ENCODE peak calls at places on chromosomes 3 and 15, in four cellular contexts. One of them, this sample, is unnamed.

GRCh38 chr3:184546252-184546651 is 15.3 kb upstream of the EPHB3 start:
- DNase-seq in AG04450: no peak
- DNase-seq in dorsolateral prefrontal cortex: peak; percentile 10
- DNase-seq in Jurkat, Clone E6-1: no peak
- DNase-seq in this sample: peak; percentile 31

GRCh38 chr3:24686764-24687163 is 192.1 kb upstream of the THRB start:
- DNase-seq in AG04450: no peak
- DNase-seq in Jurkat, Clone E6-1: no peak
- DNase-seq in dorsolateral prefrontal cortex: no peak
- DNase-seq in this sample: no peak

GRCh38 chr3:26920579-26920978 is 298.0 kb downstream of the LRRC3B start:
- DNase-seq in Jurkat, Clone E6-1: no peak
- DNase-seq in dorsolateral prefrontal cortex: peak; percentile 15
- DNase-seq in AG04450: no peak
- DNase-seq in this sample: no peak

GRCh38 chr3:66498718-66499611 is 1.9 kb downstream of the LRIG1 start:
- DNase-seq in Jurkat, Clone E6-1: no peak
- DNase-seq in dorsolateral prefrontal cortex: no peak
- DNase-seq in AG04450: no peak
- DNase-seq in this sample: no peak

GRCh38 chr15:85804481-85805165 is 9.9 kb upstream of the KLHL25 start:
- DNase-seq in Jurkat, Clone E6-1: no peak
- DNase-seq in AG04450: no peak
- DNase-seq in dorsolateral prefrontal cortex: no peak
- DNase-seq in this sample: no peak

GRCh38 chr3:126098391-126098858 is 14.5 kb upstream of the SLC41A3 start:
- DNase-seq in Jurkat, Clone E6-1: no peak
- DNase-seq in dorsolateral prefrontal cortex: no peak
- DNase-seq in AG04450: no peak
- DNase-seq in this sample: no peak

GRCh38 chr3:35602395-35602936 is 36.9 kb upstream of the ARPP21 start:
- DNase-seq in dorsolateral prefrontal cortex: peak; percentile 21
- DNase-seq in Jurkat, Clone E6-1: no peak
- DNase-seq in AG04450: no peak
- DNase-seq in this sample: no peak

GRCh38 chr3:38374221-38374620 is 27.6 kb downstream of the XYLB start:
- DNase-seq in dorsolateral prefrontal cortex: no peak
- DNase-seq in Jurkat, Clone E6-1: peak; percentile 93
- DNase-seq in AG04450: no peak
- DNase-seq in this sample: no peak

GRCh38 chr15:55403531-55403930 is 4.6 kb downstream of the CCPG1 start:
- DNase-seq in dorsolateral prefrontal cortex: no peak
- DNase-seq in AG04450: no peak
- DNase-seq in Jurkat, Clone E6-1: no peak
- DNase-seq in this sample: peak; percentile 57

GRCh38 chr3:179324270-179324754 is 1.5 kb downstream of the ZNF639 start:
- DNase-seq in AG04450: no peak
- DNase-seq in dorsolateral prefrontal cortex: no peak
- DNase-seq in Jurkat, Clone E6-1: peak; percentile 9
- DNase-seq in this sample: peak; percentile 55

GRCh38 chr3:64163755-64164148 is 61.5 kb downstream of the PRICKLE2 start:
- DNase-seq in Jurkat, Clone E6-1: no peak
- DNase-seq in AG04450: peak; percentile 74
- DNase-seq in dorsolateral prefrontal cortex: no peak
- DNase-seq in this sample: peak; percentile 47

GRCh38 chr3:140093742-140094141 is 158.8 kb downstream of the CLSTN2 start:
- DNase-seq in AG04450: peak; percentile 6
- DNase-seq in dorsolateral prefrontal cortex: peak; percentile 70
- DNase-seq in Jurkat, Clone E6-1: no peak
- DNase-seq in this sample: no peak

GRCh38 chr3:14336414-14337285 is 65.8 kb upstream of the SLC6A6 start:
- DNase-seq in Jurkat, Clone E6-1: no peak
- DNase-seq in AG04450: no peak
- DNase-seq in dorsolateral prefrontal cortex: no peak
- DNase-seq in this sample: no peak

GRCh38 chr3:21392521-21392920 is 358.5 kb downstream of the ZNF385D start:
- DNase-seq in AG04450: no peak
- DNase-seq in dorsolateral prefrontal cortex: no peak
- DNase-seq in Jurkat, Clone E6-1: no peak
- DNase-seq in this sample: no peak

GRCh38 chr3:89955141-89955540 is 847.7 kb downstream of the EPHA3 start:
- DNase-seq in dorsolateral prefrontal cortex: no peak
- DNase-seq in Jurkat, Clone E6-1: no peak
- DNase-seq in AG04450: no peak
- DNase-seq in this sample: no peak

GRCh38 chr3:124942613-124943012 is 8.1 kb upstream of the MUC13 start:
- DNase-seq in dorsolateral prefrontal cortex: no peak
- DNase-seq in AG04450: no peak
- DNase-seq in Jurkat, Clone E6-1: no peak
- DNase-seq in this sample: peak; percentile 14

GRCh38 chr15:94231728-94232086 is 346 bp downstream of the MCTP2 start:
- DNase-seq in Jurkat, Clone E6-1: no peak
- DNase-seq in dorsolateral prefrontal cortex: no peak
- DNase-seq in AG04450: no peak
- DNase-seq in this sample: no peak

GRCh38 chr15:38702178-38702912 is 137.7 kb upstream of the RASGRP1 start:
- DNase-seq in Jurkat, Clone E6-1: no peak
- DNase-seq in dorsolateral prefrontal cortex: no peak
- DNase-seq in AG04450: no peak
- DNase-seq in this sample: no peak

GRCh38 chr3:137199678-137200077 is 241.9 kb downstream of the IL20RB start:
- DNase-seq in dorsolateral prefrontal cortex: no peak
- DNase-seq in Jurkat, Clone E6-1: no peak
- DNase-seq in AG04450: no peak
- DNase-seq in this sample: peak; percentile 45

GRCh38 chr3:99945328-99945995 is 127.8 kb downstream of the CMSS1 start:
- DNase-seq in AG04450: no peak
- DNase-seq in dorsolateral prefrontal cortex: no peak
- DNase-seq in Jurkat, Clone E6-1: no peak
- DNase-seq in this sample: no peak

GRCh38 chr15:64749999-64750657 is 25.3 kb downstream of the RBPMS2 start:
- DNase-seq in dorsolateral prefrontal cortex: no peak
- DNase-seq in Jurkat, Clone E6-1: no peak
- DNase-seq in AG04450: no peak
- DNase-seq in this sample: no peak

GRCh38 chr3:130702985-130703384 is 43.6 kb downstream of the PIK3R4 start:
- DNase-seq in dorsolateral prefrontal cortex: no peak
- DNase-seq in AG04450: no peak
- DNase-seq in Jurkat, Clone E6-1: no peak
- DNase-seq in this sample: no peak

GRCh38 chr3:114213669-114214541 is 23.5 kb downstream of the ZNF80 start:
- DNase-seq in dorsolateral prefrontal cortex: peak; percentile 15
- DNase-seq in Jurkat, Clone E6-1: peak; percentile 30
- DNase-seq in AG04450: peak; percentile 10
- DNase-seq in this sample: peak; percentile 92

GRCh38 chr3:114214542-114215341 is 22.6 kb downstream of the ZNF80 start:
- DNase-seq in dorsolateral prefrontal cortex: no peak
- DNase-seq in AG04450: no peak
- DNase-seq in Jurkat, Clone E6-1: peak; percentile 24
- DNase-seq in this sample: peak; percentile 57

GRCh38 chr3:114216186-114216970 is 21.0 kb downstream of the ZNF80 start:
- DNase-seq in AG04450: no peak
- DNase-seq in dorsolateral prefrontal cortex: no peak
- DNase-seq in Jurkat, Clone E6-1: no peak
- DNase-seq in this sample: no peak

GRCh38 chr3:114213262-114213668 is 24.1 kb downstream of the ZNF80 start:
- DNase-seq in dorsolateral prefrontal cortex: no peak
- DNase-seq in Jurkat, Clone E6-1: peak; percentile 20
- DNase-seq in AG04450: no peak
- DNase-seq in this sample: no peak

DNA sequence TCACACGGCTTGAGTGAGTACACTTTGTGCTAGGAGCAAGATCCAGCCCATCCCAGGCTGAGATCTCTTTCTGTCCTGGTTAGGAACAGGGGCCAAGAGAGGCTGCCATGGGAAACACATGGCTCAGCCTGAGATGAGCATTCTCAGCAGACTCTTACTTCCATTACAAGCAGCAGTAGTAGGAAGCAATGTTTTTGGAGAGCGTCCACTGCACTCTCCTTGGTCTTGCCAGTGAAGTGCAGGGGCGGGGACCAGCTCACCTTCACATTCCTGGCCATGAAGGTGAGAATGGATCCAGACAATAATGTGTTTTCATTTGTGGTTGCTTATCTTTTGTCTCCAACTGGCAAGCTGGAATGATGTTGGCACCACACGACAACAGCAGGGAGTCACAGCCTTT is 24.7 kb downstream of the ZNF80 start:
- DNase-seq in AG04450: no peak
- DNase-seq in Jurkat, Clone E6-1: no peak
- DNase-seq in dorsolateral prefrontal cortex: no peak
- DNase-seq in this sample: no peak
- H3K4me3 ChIP-seq in AG04450: no peak overlapping the region
- H3K4me3 ChIP-seq in Jurkat, Clone E6-1: no peak overlapping the region
- H3K4me3 ChIP-seq in dorsolateral prefrontal cortex: no peak overlapping the region
- H3K4me3 ChIP-seq in this sample: no peak overlapping the region

GRCh38 chr3:151197981-151198767 is 4.8 kb downstream of the GPR171 start:
- DNase-seq in dorsolateral prefrontal cortex: no peak
- DNase-seq in AG04450: peak; percentile 11
- DNase-seq in Jurkat, Clone E6-1: no peak
- DNase-seq in this sample: no peak

GRCh38 chr3:151198849-151199248 is 4.2 kb downstream of the GPR171 start:
- DNase-seq in dorsolateral prefrontal cortex: no peak
- DNase-seq in AG04450: no peak
- DNase-seq in Jurkat, Clone E6-1: no peak
- DNase-seq in this sample: no peak

GRCh38 chr3:151196441-151196840 is 6.6 kb downstream of the GPR171 start:
- DNase-seq in AG04450: no peak
- DNase-seq in Jurkat, Clone E6-1: no peak
- DNase-seq in dorsolateral prefrontal cortex: no peak
- DNase-seq in this sample: no peak

GRCh38 chr3:151197228-151197627 is 5.8 kb downstream of the GPR171 start:
- DNase-seq in Jurkat, Clone E6-1: no peak
- DNase-seq in AG04450: no peak
- DNase-seq in dorsolateral prefrontal cortex: no peak
- DNase-seq in this sample: no peak

GRCh38 chr3:151195818-151196217 is 7.2 kb downstream of the GPR171 start:
- DNase-seq in AG04450: no peak
- DNase-seq in Jurkat, Clone E6-1: no peak
- DNase-seq in dorsolateral prefrontal cortex: no peak
- DNase-seq in this sample: no peak
- H3K4me3 ChIP-seq in AG04450: no peak overlapping the region
- H3K4me3 ChIP-seq in Jurkat, Clone E6-1: no peak overlapping the region
- H3K4me3 ChIP-seq in dorsolateral prefrontal cortex: no peak overlapping the region
- H3K4me3 ChIP-seq in this sample: no peak overlapping the region

GRCh38 chr3:106376016-106376415 is 507.2 kb upstream of the CBLB start:
- DNase-seq in Jurkat, Clone E6-1: no peak
- DNase-seq in AG04450: no peak
- DNase-seq in dorsolateral prefrontal cortex: no peak
- DNase-seq in this sample: no peak

GRCh38 chr3:106380232-106380631 is 511.4 kb upstream of the CBLB start:
- DNase-seq in Jurkat, Clone E6-1: no peak
- DNase-seq in dorsolateral prefrontal cortex: no peak
- DNase-seq in AG04450: no peak
- DNase-seq in this sample: no peak

GRCh38 chr3:106379251-106379750 is 510.5 kb upstream of the CBLB start:
- DNase-seq in Jurkat, Clone E6-1: no peak
- DNase-seq in AG04450: no peak
- DNase-seq in dorsolateral prefrontal cortex: no peak
- DNase-seq in this sample: no peak

GRCh38 chr3:106386050-106386449 is 517.2 kb upstream of the CBLB start:
- DNase-seq in dorsolateral prefrontal cortex: no peak
- DNase-seq in AG04450: no peak
- DNase-seq in Jurkat, Clone E6-1: no peak
- DNase-seq in this sample: peak; percentile 9

DNA sequence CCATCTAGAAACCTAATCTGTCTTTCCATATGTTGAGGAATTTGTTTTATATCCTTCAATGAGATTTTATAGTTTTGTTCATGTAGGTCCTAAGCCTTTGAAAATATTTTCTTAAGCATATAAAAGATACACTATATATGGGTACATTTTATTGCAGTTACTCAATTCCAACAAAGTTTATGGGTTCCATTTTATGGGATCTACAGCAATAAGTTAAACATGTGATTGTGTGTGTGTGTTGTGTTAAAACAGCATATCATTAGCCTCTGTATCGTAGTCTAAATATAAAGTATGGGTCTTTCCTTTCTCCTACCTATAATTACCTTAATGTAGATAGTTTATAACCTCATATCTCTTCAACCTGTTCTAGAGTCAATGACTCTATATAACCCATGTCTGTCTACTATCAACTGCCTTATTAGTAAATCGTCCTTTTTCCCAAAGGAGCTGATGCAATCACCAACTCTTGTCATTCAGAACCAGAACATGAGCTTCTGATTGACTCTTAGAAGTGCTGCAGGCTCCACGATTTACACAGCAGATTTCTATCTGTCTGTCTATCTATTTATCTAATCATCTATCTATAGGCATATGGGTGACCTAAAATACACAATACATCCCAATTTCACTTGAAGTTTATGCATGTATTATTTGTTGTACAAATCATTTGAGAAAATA is 512.6 kb upstream of the CBLB start:
- DNase-seq in AG04450: no peak
- DNase-seq in Jurkat, Clone E6-1: no peak
- DNase-seq in dorsolateral prefrontal cortex: no peak
- DNase-seq in this sample: no peak
- H3K4me3 ChIP-seq in AG04450: no peak overlapping the region
- H3K4me3 ChIP-seq in Jurkat, Clone E6-1: no peak overlapping the region
- H3K4me3 ChIP-seq in dorsolateral prefrontal cortex: no peak overlapping the region
- H3K4me3 ChIP-seq in this sample: no peak overlapping the region

GRCh38 chr3:42036483-42036823 is 54.7 kb upstream of the TRAK1 start:
- DNase-seq in AG04450: peak; percentile 82
- DNase-seq in dorsolateral prefrontal cortex: no peak
- DNase-seq in Jurkat, Clone E6-1: no peak
- DNase-seq in this sample: peak; percentile 43

GRCh38 chr3:42035007-42035406 is 56.1 kb upstream of the TRAK1 start:
- DNase-seq in AG04450: no peak
- DNase-seq in dorsolateral prefrontal cortex: no peak
- DNase-seq in Jurkat, Clone E6-1: no peak
- DNase-seq in this sample: no peak

GRCh38 chr3:42033741-42034140 is 57.4 kb upstream of the TRAK1 start:
- DNase-seq in dorsolateral prefrontal cortex: no peak
- DNase-seq in AG04450: no peak
- DNase-seq in Jurkat, Clone E6-1: no peak
- DNase-seq in this sample: no peak

GRCh38 chr3:42035816-42036482 is 55.2 kb upstream of the TRAK1 start:
- DNase-seq in Jurkat, Clone E6-1: no peak
- DNase-seq in dorsolateral prefrontal cortex: no peak
- DNase-seq in AG04450: no peak
- DNase-seq in this sample: no peak

DNA sequence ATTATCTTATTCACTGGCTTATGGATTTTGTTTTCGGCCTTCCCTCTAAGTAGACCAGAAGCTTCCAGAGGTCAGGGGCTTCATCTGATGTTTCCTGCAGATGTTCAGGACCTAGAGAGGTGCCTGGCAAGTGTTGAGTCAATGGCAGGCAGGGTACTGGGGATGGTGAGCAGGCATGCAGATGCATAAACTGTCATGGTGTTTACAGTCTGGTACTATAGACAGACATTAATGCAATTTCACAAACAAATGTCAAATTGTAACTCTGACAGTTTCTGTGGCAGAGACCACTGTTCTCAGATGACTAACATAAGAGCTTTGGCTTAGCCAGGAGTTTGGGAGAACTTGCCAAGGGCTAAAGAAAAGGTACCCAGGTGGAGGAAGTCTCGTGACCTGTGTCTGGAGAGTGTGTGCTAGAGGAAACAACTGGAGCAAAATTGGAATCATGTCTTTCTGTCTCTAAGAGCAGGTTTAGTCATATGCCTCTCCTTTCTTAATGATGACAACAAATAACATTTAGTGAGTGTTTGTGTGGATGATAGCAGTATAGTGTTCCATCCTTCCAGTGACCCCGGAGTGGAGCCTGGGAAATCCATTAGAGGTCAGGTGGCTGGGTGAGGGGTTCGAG is 53.7 kb upstream of the TRAK1 start:
- DNase-seq in Jurkat, Clone E6-1: no peak
- DNase-seq in dorsolateral prefrontal cortex: no peak
- DNase-seq in AG04450: no peak
- DNase-seq in this sample: peak; percentile 39
- H3K4me3 ChIP-seq in Jurkat, Clone E6-1: no peak overlapping the region
- H3K4me3 ChIP-seq in dorsolateral prefrontal cortex: no peak overlapping the region
- H3K4me3 ChIP-seq in AG04450: no peak overlapping the region
- H3K4me3 ChIP-seq in this sample: no peak overlapping the region

This sample was measured in GM12865.